ENCODE peak calls at places on chromosomes 11 and 22, in eight cellular contexts. F is LHCN-M2, U is NCI-H446, V is iPS-NIHi11, X is T-helper 9 cell, Q is cardiac muscle cell, A is spleen, J is AG09309. H is an unnamed sample.

GRCh38 chr11:37786214-37786755 is 1188.2 kb upstream of the RAG2 start:
- DNase-seq in F (peak; percentile 44), X (no peak), V (no peak), U (no peak), A (no peak), J (no peak), Q (no peak), H (no peak)

GRCh38 chr11:9815486-9816136 is 151.7 kb downstream of the SWAP70 start:
- DNase-seq in A (no peak), X (no peak), Q (no peak), J (no peak), U (no peak), V (no peak), F (peak; percentile 88), H (no peak)

GRCh38 chr11:42631223-42631843 is 680.5 kb upstream of the API5 start:
- DNase-seq in A (no peak), V (peak; percentile 8), X (no peak), F (peak; percentile 0), U (peak; percentile 84), J (no peak), Q (peak; percentile 26), H (no peak)

GRCh38 chr11:120400564-120401364 is 64.6 kb downstream of the ARHGEF12 start:
- DNase-seq in J (peak; percentile 95), A (no peak), F (peak; percentile 99), V (peak; percentile 27), X (no peak), U (no peak), Q (no peak), H (no peak)

GRCh38 chr11:34680206-34680605 is 59.3 kb downstream of the EHF start:
- DNase-seq in A (no peak), J (peak; percentile 0), V (no peak), Q (no peak), U (no peak), X (no peak), F (peak; percentile 50), H (no peak)

GRCh38 chr22:27331526-27332281 is 469.9 kb downstream of the MN1 start:
- DNase-seq in A (no peak), J (peak; percentile 21), U (no peak), X (no peak), Q (peak; percentile 66), V (peak; percentile 54), F (peak; percentile 15), H (no peak)

GRCh38 chr11:44611088-44611487 is 45.6 kb downstream of the CD82 start:
- DNase-seq in U (no peak), Q (no peak), V (no peak), A (no peak), X (no peak), J (no peak), F (peak; percentile 33), H (no peak)

GRCh38 chr11:45167283-45167682 is 20.8 kb downstream of the PRDM11 start:
- DNase-seq in J (no peak), F (no peak), X (no peak), V (no peak), A (no peak), Q (no peak), U (no peak), H (no peak)

GRCh38 chr11:72591785-72592490 is 82.3 kb downstream of the PDE2A start:
- DNase-seq in U (peak; percentile 54), X (peak; percentile 23), A (no peak), J (no peak), Q (no peak), F (no peak), V (no peak), H (no peak)

GRCh38 chr11:9341638-9342137 is 27.3 kb upstream of the TMEM41B start:
- DNase-seq in F (no peak), X (no peak), U (no peak), Q (no peak), A (peak; percentile 13), J (no peak), V (no peak), H (no peak)

GRCh38 chr22:46135611-46136538 is 14.5 kb upstream of the PPARA start:
- DNase-seq in X (no peak), V (no peak), A (peak; percentile 56), J (no peak), U (no peak), F (no peak), Q (no peak), H (no peak)

GRCh38 chr22:41991111-41991510 is 7.5 kb upstream of the WBP2NL start:
- DNase-seq in U (no peak), V (no peak), X (no peak), A (peak; percentile 37), F (no peak), J (no peak), Q (no peak), H (no peak)

GRCh38 chr11:10725114-10725906 is 25.7 kb upstream of the CTR9 start:
- DNase-seq in F (peak; percentile 86), U (no peak), J (no peak), V (no peak), X (no peak), Q (no peak), A (no peak), H (no peak)

GRCh38 chr22:30116362-30117117 is 36.3 kb downstream of the HORMAD2 start:
- DNase-seq in A (no peak), J (peak; percentile 20), U (no peak), X (no peak), V (no peak), Q (no peak), F (peak; percentile 72), H (no peak)

GRCh38 chr22:34070051-34070450 is 149.8 kb upstream of the LARGE1 start:
- DNase-seq in U (no peak), Q (no peak), A (no peak), F (no peak), V (no peak), X (no peak), J (no peak), H (no peak)

GRCh38 chr11:12126352-12127019 is 16.1 kb downstream of the MICAL2 start:
- DNase-seq in F (peak; percentile 90), J (no peak), Q (no peak), A (peak; percentile 64), V (no peak), U (no peak), X (no peak), H (no peak)

GRCh38 chr11:109040303-109040702 is 375.4 kb downstream of the DDX10 start:
- DNase-seq in Q (no peak), V (peak; percentile 52), U (no peak), J (no peak), F (no peak), A (no peak), X (no peak), H (no peak)

GRCh38 chr11:88849368-88849767 is 216.4 kb downstream of the GRM5 start:
- DNase-seq in A (no peak), U (no peak), Q (no peak), J (peak; percentile 54), V (no peak), F (no peak), X (no peak), H (no peak)

GRCh38 chr11:64516226-64516625 is 74.8 kb upstream of the SLC22A12 start:
- DNase-seq in F (no peak), J (no peak), A (no peak), U (no peak), Q (no peak), V (peak; percentile 49), X (no peak), H (no peak)

GRCh38 chr11:12693485-12694181 is 19.4 kb downstream of the TEAD1 start:
- DNase-seq in A (no peak), J (peak; percentile 96), Q (no peak), V (no peak), U (peak; percentile 73), X (no peak), F (peak; percentile 99), H (no peak)

GRCh38 chr11:65363770-65364169 is 9.2 kb downstream of the TIGD3 start:
- DNase-seq in Q (no peak), F (no peak), U (no peak), A (no peak), X (no peak), V (no peak), J (no peak), H (no peak)

GRCh38 chr22:26372890-26373289 is 56.2 kb upstream of the ASPHD2 start:
- DNase-seq in A (no peak), J (no peak), Q (no peak), U (no peak), V (no peak), F (no peak), X (no peak), H (no peak)

GRCh38 chr11:83990160-83990733 is 704.1 kb upstream of the CCDC90B start:
- DNase-seq in Q (no peak), V (no peak), U (no peak), J (no peak), A (no peak), X (no peak), F (no peak), H (no peak)

GRCh38 chr11:46930089-46930488 is 6.5 kb upstream of the CSTPP1 start:
- DNase-seq in U (no peak), F (peak; percentile 63), Q (no peak), X (no peak), V (no peak), A (no peak), J (no peak), H (no peak)

GRCh38 chr11:33182246-33182878 is 21.1 kb upstream of the CSTF3 start:
- DNase-seq in V (no peak), Q (no peak), X (no peak), J (no peak), U (no peak), A (no peak), F (no peak), H (no peak)

GRCh38 chr11:73013021-73013420 is 129.1 kb downstream of the FCHSD2 start:
- DNase-seq in Q (no peak), V (no peak), J (no peak), F (no peak), A (no peak), X (no peak), U (no peak), H (no peak)

GRCh38 chr11:4495487-4495886 is 13.0 kb downstream of the OR52K1 start:
- DNase-seq in J (no peak), F (peak; percentile 5), Q (no peak), A (no peak), X (no peak), U (no peak), V (no peak), H (no peak)

GRCh38 chr11:2751523-2752203 is 51.9 kb upstream of the KCNQ1OT1 start:
- DNase-seq in J (no peak), X (no peak), U (no peak), Q (no peak), A (peak; percentile 61), V (no peak), F (no peak), H (no peak)

GRCh38 chr11:1933416-1934325 is 13.5 kb upstream of the MRPL23 start:
- DNase-seq in A (peak; percentile 34), X (no peak), F (no peak), J (no peak), V (no peak), U (no peak), Q (no peak), H (no peak)

GRCh38 chr11:110000858-110001257 is 92.3 kb upstream of the ZC3H12C start:
- DNase-seq in J (no peak), Q (no peak), F (no peak), X (no peak), A (no peak), V (no peak), U (no peak), H (no peak)

GRCh38 chr11:60970369-60970774 is 1.1 kb upstream of the CD6 start:
- DNase-seq in A (peak; percentile 94), J (no peak), X (peak; percentile 81), V (peak; percentile 82), F (no peak), U (no peak), Q (peak; percentile 56), H (peak; percentile 67)

GRCh38 chr11:11163256-11163655 is 189.8 kb downstream of the CSNK2A3 start:
- DNase-seq in V (peak; percentile 46), U (no peak), F (no peak), X (no peak), J (no peak), A (no peak), Q (no peak), H (no peak)

GRCh38 chr11:102323542-102324261 is 6.4 kb downstream of the BIRC3 start:
- DNase-seq in J (no peak), V (no peak), A (no peak), X (no peak), U (no peak), Q (no peak), F (peak; percentile 82), H (no peak)

GRCh38 chr11:125901872-125902271 is 1.1 kb downstream of the PUS3 start:
- DNase-seq in J (no peak), Q (no peak), X (no peak), U (no peak), A (no peak), F (no peak), V (no peak), H (no peak)

H was measured in T-helper 1 cell.